ENCODE peak calls at places on chromosomes 1 and 21, in four cellular contexts. P is left lung, U is pancreas, Q is GM13977. A is an unnamed sample.

GRCh38 chr1:63004868-63005267 is 220.9 kb downstream of the ATG4C start:
- DNase-seq in U (no peak), Q (peak; percentile 22), P (no peak), A (no peak)

GRCh38 chr1:224718470-224719053 is 102.4 kb downstream of the CNIH3 start:
- DNase-seq in Q (no peak), U (no peak), P (no peak), A (no peak)

GRCh38 chr1:10637400-10637799 is 159.0 kb downstream of the CASZ1 start:
- DNase-seq in P (no peak), Q (no peak), U (no peak), A (no peak)

GRCh38 chr1:25182629-25183028 is 49.7 kb downstream of the SYF2 start:
- DNase-seq in P (no peak), U (no peak), Q (no peak), A (no peak)

GRCh38 chr21:31258073-31258472 is 86.0 kb downstream of the TIAM1 start:
- DNase-seq in Q (no peak), P (no peak), U (no peak), A (no peak)

GRCh38 chr1:55428944-55429931 is 214.1 kb upstream of the USP24 start:
- DNase-seq in U (peak; percentile 47), Q (no peak), P (peak; percentile 61), A (no peak)

GRCh38 chr1:109906160-109906838 is 4.3 kb upstream of the CSF1 start:
- DNase-seq in Q (peak; percentile 88), U (no peak), P (no peak), A (no peak)

GRCh38 chr1:29631361-29631760 is 395.0 kb downstream of the PTPRU start:
- DNase-seq in Q (no peak), U (no peak), P (no peak), A (no peak)

GRCh38 chr1:170863600-170863999 is 71.7 kb upstream of the MROH9 start:
- DNase-seq in Q (no peak), U (no peak), P (no peak), A (no peak)

GRCh38 chr1:87134061-87134460 is 194.6 kb upstream of the LMO4 start:
- DNase-seq in Q (no peak), U (no peak), P (no peak), A (no peak)

GRCh38 chr1:166721145-166721544 is 118.1 kb upstream of the POGK start:
- DNase-seq in P (no peak), Q (no peak), U (no peak), A (no peak)

GRCh38 chr1:110765640-110766335 is 91.0 kb upstream of the KCNA3 start:
- DNase-seq in U (no peak), P (no peak), Q (peak; percentile 61), A (no peak)

DNA sequence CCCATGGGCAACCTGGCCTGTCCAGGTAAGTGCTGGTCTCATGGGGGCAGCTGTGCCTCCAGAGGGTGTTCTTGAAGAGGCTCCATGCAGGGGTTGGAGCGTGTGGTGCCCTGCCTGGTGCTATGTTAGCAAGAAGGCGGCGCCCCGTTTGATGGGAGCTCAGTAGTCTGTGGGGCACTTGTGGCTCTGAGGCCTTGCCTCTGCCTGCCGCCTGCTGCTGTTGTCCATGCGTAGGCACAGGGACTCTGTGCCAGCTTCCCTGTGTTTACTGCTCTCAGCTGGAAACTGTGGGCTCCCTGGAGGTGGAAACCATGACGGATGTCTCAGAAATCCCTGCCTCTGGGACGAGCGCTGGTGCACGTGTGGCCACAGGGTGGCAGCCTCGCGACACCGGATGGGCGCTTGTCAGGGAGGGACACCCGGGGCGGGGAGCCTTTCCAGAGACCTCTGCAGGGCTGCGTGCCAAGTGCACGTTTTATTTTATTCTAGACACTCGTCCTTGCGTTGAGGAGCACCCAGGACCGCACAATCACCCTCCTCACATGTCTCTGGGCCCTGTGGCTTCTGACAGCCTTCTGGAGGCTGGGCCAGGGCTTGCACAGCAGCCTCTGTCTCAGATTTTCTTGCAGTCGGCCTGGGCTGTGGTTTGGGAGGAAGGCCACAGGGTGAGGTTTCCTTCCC is 27.1 kb downstream of the SNAP47 start:
- DNase-seq in Q (peak; percentile 90), P (peak; percentile 93), U (peak; percentile 85), A (peak; percentile 89)
- TF ChIP-seq CTCF in Q (peak; percentile 90), P (peak; percentile 84), U (peak; percentile 64), A (peak; percentile 89)

GRCh38 chr1:84944767-84945486 is 51.9 kb upstream of the LPAR3 start:
- DNase-seq in U (peak; percentile 77), Q (peak; percentile 58), P (no peak), A (no peak)
- TF ChIP-seq CTCF in U (peak; percentile 41), Q (peak; percentile 82), P (peak; percentile 96), A (peak; percentile 77)

DNA sequence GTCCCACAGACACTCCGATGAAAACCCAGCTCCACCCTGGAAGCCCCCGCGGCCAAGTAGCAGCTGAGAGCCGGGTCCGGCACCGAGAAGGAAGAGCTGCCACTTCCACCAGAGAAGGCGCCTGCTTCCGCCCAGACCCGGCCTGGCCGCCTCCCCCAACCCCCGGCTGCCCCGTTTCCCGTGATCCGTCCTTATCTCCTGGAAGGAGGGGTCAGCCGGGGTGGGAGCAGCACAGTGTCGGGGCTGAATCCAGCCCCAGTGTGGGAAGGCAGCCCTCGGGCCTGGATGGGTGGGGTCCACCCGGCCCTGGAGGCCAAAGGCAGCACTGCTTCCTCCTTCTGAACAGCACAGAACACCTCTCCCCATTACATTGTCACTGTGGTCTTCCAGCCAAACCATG is 69.4 kb downstream of the MEGF6 start:
- DNase-seq in P (no peak), Q (no peak), U (no peak), A (no peak)
- TF ChIP-seq CTCF in P (no peak), Q (no peak), U (no peak), A (no peak)

DNA sequence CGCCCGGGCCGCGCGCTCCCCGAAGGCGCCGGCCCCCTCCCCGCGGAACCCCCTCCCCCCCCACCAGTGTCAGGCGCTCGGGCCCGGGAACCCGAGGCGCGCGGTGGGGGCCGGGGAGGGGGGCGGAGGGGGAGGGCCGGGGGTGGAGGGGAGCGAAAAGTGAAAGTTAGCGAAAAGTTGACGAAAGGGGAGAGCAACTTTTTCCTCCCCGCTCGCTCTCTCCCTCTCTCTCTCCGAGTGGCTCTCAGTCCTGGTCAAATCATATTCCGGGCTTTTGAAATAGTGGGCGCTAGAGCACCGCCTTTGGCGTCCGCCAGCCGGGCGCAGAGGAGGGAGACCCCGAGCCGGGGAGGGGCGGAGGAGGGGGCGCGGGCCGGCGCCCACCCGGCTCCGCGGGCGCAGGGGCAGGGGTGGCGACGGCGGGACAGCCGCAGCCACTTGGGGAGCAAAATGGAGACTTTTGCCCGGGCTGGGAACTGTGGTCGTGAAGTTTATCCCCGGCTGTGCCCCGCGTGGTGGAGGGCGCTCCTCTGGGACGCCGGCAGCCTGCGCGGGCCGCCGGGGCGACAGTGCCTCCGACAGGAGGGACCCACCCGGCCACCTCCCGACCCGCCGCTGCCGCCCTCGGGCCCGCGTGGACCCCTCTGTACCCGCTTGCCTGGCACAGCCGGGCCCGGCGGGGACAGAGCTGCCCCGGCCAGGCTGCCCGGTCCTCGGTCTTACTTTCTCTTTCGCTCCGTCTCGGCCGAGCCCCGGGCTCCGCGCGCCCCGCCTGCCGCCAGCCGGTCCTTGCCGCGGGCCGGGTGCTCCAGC is 694 bp downstream of the PRDM16 start:
- DNase-seq in Q (no peak), U (peak; percentile 72), P (peak; percentile 75), A (peak; percentile 63)
- TF ChIP-seq CTCF in Q (no peak), U (no peak), P (peak; percentile 25), A (peak; percentile 40)

GRCh38 chr1:210237981-210238380 is 5.4 kb downstream of the SERTAD4 start:
- DNase-seq in P (no peak), Q (no peak), U (no peak), A (no peak)

GRCh38 chr1:210236840-210237409 is 4.3 kb downstream of the SERTAD4 start:
- DNase-seq in U (peak; percentile 23), P (no peak), Q (no peak), A (no peak)

GRCh38 chr1:210237514-210237913 is 4.9 kb downstream of the SERTAD4 start:
- DNase-seq in U (no peak), Q (no peak), P (no peak), A (no peak)

GRCh38 chr1:210241121-210241520 is 8.5 kb downstream of the SERTAD4 start:
- DNase-seq in P (no peak), Q (no peak), U (no peak), A (no peak)

GRCh38 chr1:210239295-210240155 is 6.9 kb downstream of the SERTAD4 start:
- DNase-seq in P (no peak), U (no peak), Q (no peak), A (no peak)
- TF ChIP-seq CTCF in P (peak; percentile 26), U (no peak), Q (no peak), A (no peak)

GRCh38 chr1:181504294-181505115 is 21.2 kb downstream of the CACNA1E start:
- DNase-seq in P (no peak), U (no peak), Q (peak; percentile 57), A (no peak)
- TF ChIP-seq CTCF in P (no peak), U (no peak), Q (peak; percentile 69), A (peak; percentile 42)

GRCh38 chr1:64348887-64349648 is 120.9 kb upstream of the CACHD1 start:
- DNase-seq in P (no peak), U (no peak), Q (no peak), A (no peak)
- TF ChIP-seq CTCF in P (no peak), U (no peak), Q (no peak), A (no peak)

DNA sequence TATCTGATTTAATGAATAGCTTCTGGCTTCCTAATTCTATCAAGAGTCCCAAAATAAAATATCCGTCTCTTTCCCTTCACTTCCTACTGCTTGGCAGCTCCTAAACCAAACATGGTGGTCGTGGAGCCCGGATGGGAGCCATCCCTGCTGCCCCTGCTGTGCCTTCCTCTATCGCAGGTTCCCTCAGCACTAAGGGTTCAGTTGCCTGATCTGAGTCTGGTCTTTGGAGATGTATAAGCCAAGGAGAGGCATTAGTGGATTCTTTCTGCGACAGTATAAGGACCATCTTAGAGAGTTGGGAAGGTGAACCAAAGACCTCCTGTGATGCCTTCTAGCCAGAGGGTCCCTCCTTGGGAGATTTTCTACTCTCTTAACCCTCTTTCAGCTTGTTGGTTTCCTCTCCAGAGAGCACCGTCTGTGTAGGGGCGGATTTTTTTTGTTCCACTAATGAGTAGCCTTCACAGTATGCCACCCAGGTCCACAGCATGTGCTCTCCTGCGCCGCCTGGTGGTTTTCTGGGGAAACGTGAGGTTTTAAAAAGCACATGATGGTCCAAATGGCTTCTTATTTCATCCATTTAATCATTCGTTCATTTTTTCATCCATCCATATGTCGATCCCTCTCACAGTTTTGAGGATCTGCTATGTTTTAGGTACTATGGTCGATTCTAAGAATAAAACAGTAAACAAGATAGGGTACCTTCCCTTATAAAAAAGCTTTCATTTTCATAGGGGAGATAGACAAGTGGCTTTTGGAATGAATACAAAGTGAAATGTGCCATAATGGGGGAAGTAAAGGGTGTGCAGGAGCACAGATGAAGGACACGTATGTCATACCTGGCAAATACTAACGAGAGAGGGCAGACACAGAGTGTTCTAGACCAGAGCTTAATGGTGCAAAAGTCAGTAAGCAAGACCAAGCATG is 71.0 kb downstream of the NFASC start:
- DNase-seq in P (peak; percentile 85), Q (peak; percentile 70), U (peak; percentile 61), A (peak; percentile 65)
- TF ChIP-seq CTCF in P (peak; percentile 92), Q (peak; percentile 85), U (peak; percentile 83), A (peak; percentile 76)

GRCh38 chr1:38558476-38559179 is 300.9 kb downstream of the RRAGC start:
- DNase-seq in Q (no peak), U (no peak), P (no peak), A (no peak)
- TF ChIP-seq CTCF in Q (no peak), U (no peak), P (no peak), A (no peak)

GRCh38 chr1:154335351-154335714 is 10.0 kb downstream of the ATP8B2 start:
- DNase-seq in U (no peak), P (no peak), Q (no peak), A (no peak)
- TF ChIP-seq CTCF in U (no peak), P (no peak), Q (peak; percentile 4), A (peak; percentile 44)

A was measured in mesothelial cell of epicardium.